ENCODE peak calls at places on chromosome X, in seven cellular contexts. I is K562, T is GM12892, Y is SK-N-SH, B is GM12878, M is HepG2, G is H1. Z is an unnamed sample.

GRCh38 chrX:14832151-14832550 is 40.7 kb downstream of the FANCB start:
- DNase-seq in I (no peak), T (no peak), Y (no peak), B (no peak), M (no peak), G (no peak), Z (no peak)

GRCh38 chrX:526295-527224 is 104.0 kb upstream of the SHOX start:
- DNase-seq in I (no peak), T (no peak), Y (no peak), B (no peak), M (peak), G (no peak), Z (no peak)

GRCh38 chrX:33252306-33252825 is 41.0 kb upstream of the DMD start:
- DNase-seq in I (no peak), T (no peak), Y (no peak), B (no peak), M (no peak), G (peak), Z (no peak)

GRCh38 chrX:63747331-63747730 is 37.7 kb downstream of the ARHGEF9 start:
- DNase-seq in I (no peak), T (no peak), Y (no peak), B (no peak), M (no peak), G (no peak), Z (no peak)

GRCh38 chrX:38804481-38805293 is 3.4 kb downstream of the MID1IP1 start:
- DNase-seq in I (peak), T (no peak), Y (peak), B (no peak), M (no peak), G (no peak), Z (no peak)

GRCh38 chrX:39196192-39197102 is 395.2 kb downstream of the MID1IP1 start:
- DNase-seq in I (peak), T (peak), Y (no peak), B (peak), M (no peak), G (no peak), Z (peak)

GRCh38 chrX:109920325-109920724 is 82.6 kb upstream of the TMEM164 start:
- DNase-seq in I (peak), T (no peak), Y (peak), B (no peak), M (no peak), G (no peak), Z (no peak)

GRCh38 chrX:8726031-8726652 is 5.8 kb downstream of the ANOS1 start:
- DNase-seq in I (no peak), T (no peak), Y (no peak), B (no peak), M (no peak), G (no peak), Z (no peak)

GRCh38 chrX:154918060-154918483 is 31.9 kb downstream of the F8A1 start:
- DNase-seq in I (peak), T (peak), Y (peak), B (peak), M (peak), G (peak), Z (no peak)

GRCh38 chrX:120761810-120762209 is 113.9 kb downstream of the CT47B1 start:
- DNase-seq in I (no peak), T (no peak), Y (no peak), B (no peak), M (peak), G (no peak), Z (no peak)

GRCh38 chrX:10722804-10723364 is 102.5 kb upstream of the MID1 start:
- DNase-seq in I (peak), T (peak), Y (peak), B (no peak), M (no peak), G (no peak), Z (peak)

GRCh38 chrX:137286423-137286822 is 252.6 kb upstream of the GPR101 start:
- DNase-seq in I (no peak), T (no peak), Y (no peak), B (no peak), M (no peak), G (no peak), Z (no peak)

GRCh38 chrX:1749499-1749898 is 134.6 kb downstream of the ASMT start:
- DNase-seq in I (no peak), T (no peak), Y (no peak), B (no peak), M (no peak), G (no peak), Z (no peak)

GRCh38 chrX:74797338-74797887 is 127.8 kb downstream of the NEXMIF start:
- DNase-seq in I (no peak), T (no peak), Y (no peak), B (no peak), M (no peak), G (no peak), Z (no peak)

GRCh38 chrX:13933851-13934250 is 95.8 kb downstream of the GEMIN8 start:
- DNase-seq in I (no peak), T (no peak), Y (no peak), B (no peak), M (no peak), G (no peak), Z (no peak)

GRCh38 chrX:9988762-9989161 is 21.6 kb downstream of the CLDN34 start:
- DNase-seq in I (peak), T (no peak), Y (peak), B (no peak), M (no peak), G (no peak), Z (no peak)

GRCh38 chrX:47664737-47665136 is 5.8 kb upstream of the UXT start:
- DNase-seq in I (peak), T (no peak), Y (no peak), B (no peak), M (peak), G (no peak), Z (no peak)

GRCh38 chrX:78543281-78543680 is 115.8 kb downstream of the RTL3 start:
- DNase-seq in I (no peak), T (no peak), Y (no peak), B (no peak), M (no peak), G (no peak), Z (no peak)

GRCh38 chrX:78548012-78548411 is 111.1 kb downstream of the RTL3 start:
- DNase-seq in I (no peak), T (no peak), Y (no peak), B (no peak), M (no peak), G (no peak), Z (no peak)

GRCh38 chrX:78540171-78540570 is 119.0 kb downstream of the RTL3 start:
- DNase-seq in I (no peak), T (no peak), Y (no peak), B (no peak), M (no peak), G (no peak), Z (no peak)

DNA sequence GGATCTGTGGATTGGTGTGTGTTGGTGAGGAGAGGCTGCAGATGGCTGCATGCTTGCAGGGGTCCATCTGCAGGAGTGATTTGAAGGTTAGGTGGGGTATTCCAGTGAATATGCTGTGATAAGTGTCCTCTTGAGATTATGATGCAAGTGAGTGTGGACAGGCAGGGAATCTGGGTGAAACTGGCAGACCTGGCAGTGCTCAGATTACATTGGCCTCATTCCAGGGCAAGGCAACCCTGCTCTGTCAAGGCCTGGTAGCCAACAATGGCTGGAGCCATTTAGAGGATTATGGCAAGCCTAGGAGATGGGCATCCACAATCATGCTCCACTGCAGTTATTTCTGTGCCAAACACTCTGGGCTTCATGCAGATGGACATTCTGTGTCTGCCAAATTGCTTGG is 113.9 kb downstream of the RTL3 start:
- DNase-seq in I (no peak), T (no peak), Y (no peak), B (no peak), M (no peak), G (no peak), Z (no peak)
- TF ChIP-seq TAF1 in I (no peak), T (no peak), Y (no peak), B (no peak), M (no peak), G (no peak), Z (no peak)

GRCh38 chrX:92260102-92260501 is 480.9 kb downstream of the PCDH11X start:
- DNase-seq in I (no peak), T (no peak), Y (no peak), B (no peak), M (no peak), G (peak), Z (no peak)
- TF ChIP-seq TAF1 in I (no peak), T (no peak), Y (no peak), B (no peak), M (no peak), G (no peak), Z (no peak)

DNA sequence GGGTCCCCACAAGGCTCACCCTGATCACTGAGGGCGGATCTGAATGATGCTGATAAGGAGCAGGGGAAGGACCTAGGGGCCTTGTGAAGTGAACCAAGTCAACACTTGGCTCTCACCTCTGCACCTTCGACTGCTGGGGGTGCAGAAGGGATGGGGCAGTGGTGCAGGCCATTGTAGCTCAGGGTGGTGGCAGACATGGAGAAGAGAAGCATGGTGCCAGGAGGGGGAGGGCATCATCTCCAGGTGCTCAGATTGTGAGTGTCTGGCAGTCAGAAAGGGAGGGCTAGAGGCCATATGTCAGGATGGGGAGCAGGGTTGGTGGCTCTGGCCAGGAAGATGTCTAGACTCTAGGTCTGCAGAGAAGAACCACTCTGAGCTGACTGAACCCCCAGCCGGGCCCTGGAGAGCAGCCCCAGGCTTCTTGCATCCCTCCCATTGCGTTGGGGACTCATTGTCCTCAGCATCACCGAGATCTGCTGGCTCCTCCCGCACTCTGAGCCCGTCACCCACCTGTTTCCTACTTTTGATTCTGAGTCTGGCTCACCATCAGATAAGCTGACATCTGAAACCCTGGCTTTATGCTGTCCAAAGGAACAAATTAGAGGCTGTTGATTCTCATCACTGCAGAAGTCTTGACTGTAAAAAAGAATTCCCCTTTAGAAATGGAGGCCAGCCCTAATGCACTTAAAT is 3.8 kb downstream of the APLN start:
- DNase-seq in I (no peak), T (no peak), Y (no peak), B (no peak), M (no peak), G (no peak), Z (no peak)
- TF ChIP-seq TAF1 in I (no peak), T (no peak), Y (no peak), B (no peak), M (no peak), G (no peak), Z (no peak)

GRCh38 chrX:46263494-46263893 is 281.7 kb downstream of the ZNF674 start:
- DNase-seq in I (no peak), T (no peak), Y (no peak), B (no peak), M (no peak), G (no peak), Z (no peak)

GRCh38 chrX:46268429-46268828 is 276.8 kb downstream of the ZNF674 start:
- DNase-seq in I (no peak), T (no peak), Y (no peak), B (no peak), M (peak), G (no peak), Z (no peak)
- TF ChIP-seq TAF1 in I (no peak), T (no peak), Y (no peak), B (no peak), M (no peak), G (no peak), Z (no peak)

GRCh38 chrX:21959362-21960051 is 19.0 kb downstream of the SMS start:
- DNase-seq in I (no peak), T (no peak), Y (no peak), B (no peak), M (no peak), G (no peak), Z (no peak)
- TF ChIP-seq TAF1 in I (no peak), T (no peak), Y (no peak), B (no peak), M (no peak), G (no peak), Z (no peak)

DNA sequence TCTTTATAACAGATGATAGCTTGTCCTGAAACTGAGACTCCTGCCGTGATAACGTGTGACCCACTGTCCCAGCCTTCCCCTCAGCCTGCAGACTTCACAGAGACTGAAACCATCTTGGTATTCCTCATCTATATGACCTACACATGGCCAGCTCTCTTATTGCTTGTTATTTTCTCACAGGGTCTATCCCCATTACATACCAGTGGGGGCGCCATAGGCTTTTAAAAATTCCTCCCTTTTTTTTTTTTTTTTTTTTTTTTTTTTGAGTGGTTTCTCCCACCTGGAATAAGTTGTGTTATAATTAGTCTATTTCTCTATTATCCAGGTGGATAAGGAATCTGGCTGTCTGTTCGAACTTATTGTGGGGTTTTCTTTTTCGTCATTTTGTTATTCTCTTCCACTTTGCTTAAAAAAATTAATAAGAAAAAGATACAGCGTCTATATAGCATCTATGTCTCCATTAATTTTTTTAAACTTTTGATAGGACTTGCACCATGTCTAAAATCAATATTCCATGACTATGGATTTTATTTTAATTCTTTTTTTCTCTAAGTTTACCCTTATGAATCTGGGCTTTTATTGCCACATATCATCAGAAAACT is 47.2 kb downstream of the GYG2 start:
- DNase-seq in I (no peak), T (no peak), Y (peak), B (no peak), M (peak), G (no peak), Z (no peak)
- TF ChIP-seq TAF1 in I (no peak), T (no peak), Y (no peak), B (no peak), M (no peak), G (no peak), Z (no peak)